ENCODE peak calls at places on chromosome 21, in six cellular contexts. One of them, this sample, is unnamed. For H3K9me3, the result is how much of the 10 kb centered on the place peaks cover.

GRCh38 chr21:34367320-34367935 is 3.6 kb downstream of the KCNE2 start:
- DNase-seq in HCT116: peak
- DNase-seq in GM23248: peak
- DNase-seq in neural progenitor cell: peak
- DNase-seq in hepatocyte: peak
- DNase-seq in MM.1S: peak
- DNase-seq in this sample: peak

GRCh38 chr21:29753216-29753615 is 186.6 kb downstream of the GRIK1 start:
- DNase-seq in HCT116: no peak
- DNase-seq in GM23248: peak
- DNase-seq in neural progenitor cell: no peak
- DNase-seq in hepatocyte: no peak
- DNase-seq in MM.1S: no peak
- DNase-seq in this sample: no peak

GRCh38 chr21:42481169-42481568 is 14.9 kb downstream of the RSPH1 start:
- DNase-seq in HCT116: no peak
- DNase-seq in GM23248: no peak
- DNase-seq in neural progenitor cell: no peak
- DNase-seq in hepatocyte: no peak
- DNase-seq in MM.1S: no peak
- DNase-seq in this sample: no peak

GRCh38 chr21:42348762-42349161 is 2.0 kb downstream of the TFF2 start:
- DNase-seq in HCT116: no peak
- DNase-seq in GM23248: no peak
- DNase-seq in neural progenitor cell: no peak
- DNase-seq in hepatocyte: no peak
- DNase-seq in MM.1S: no peak
- DNase-seq in this sample: no peak

GRCh38 chr21:19011448-19011847 is 607.9 kb upstream of the TMPRSS15 start:
- DNase-seq in HCT116: no peak
- DNase-seq in GM23248: no peak
- DNase-seq in neural progenitor cell: no peak
- DNase-seq in hepatocyte: no peak
- DNase-seq in MM.1S: no peak
- DNase-seq in this sample: no peak

GRCh38 chr21:29025328-29025713 is 853 bp downstream of the USP16 start:
- DNase-seq in HCT116: no peak
- DNase-seq in GM23248: peak
- DNase-seq in neural progenitor cell: peak
- DNase-seq in hepatocyte: peak
- DNase-seq in MM.1S: no peak
- DNase-seq in this sample: peak

GRCh38 chr21:15224346-15225086 is 159.7 kb upstream of the NRIP1 start:
- DNase-seq in HCT116: peak
- DNase-seq in GM23248: peak
- DNase-seq in neural progenitor cell: no peak
- DNase-seq in hepatocyte: no peak
- DNase-seq in MM.1S: no peak
- DNase-seq in this sample: peak

GRCh38 chr21:46622226-46622625 is 13.2 kb upstream of the PRMT2 start:
- DNase-seq in HCT116: no peak
- DNase-seq in GM23248: no peak
- DNase-seq in neural progenitor cell: peak
- DNase-seq in hepatocyte: peak
- DNase-seq in MM.1S: no peak
- DNase-seq in this sample: no peak

GRCh38 chr21:35102488-35103407 is 53.6 kb upstream of the RUNX1 start:
- DNase-seq in HCT116: no peak
- DNase-seq in GM23248: no peak
- DNase-seq in neural progenitor cell: no peak
- DNase-seq in hepatocyte: no peak
- DNase-seq in MM.1S: no peak
- DNase-seq in this sample: no peak

GRCh38 chr21:35201288-35201687 is 152.2 kb upstream of the RUNX1 start:
- DNase-seq in HCT116: no peak
- DNase-seq in GM23248: no peak
- DNase-seq in neural progenitor cell: no peak
- DNase-seq in hepatocyte: no peak
- DNase-seq in MM.1S: no peak
- DNase-seq in this sample: no peak

GRCh38 chr21:41432567-41433460 is 6.8 kb downstream of the MX1 start:
- DNase-seq in HCT116: no peak
- DNase-seq in GM23248: no peak
- DNase-seq in neural progenitor cell: no peak
- DNase-seq in hepatocyte: no peak
- DNase-seq in MM.1S: no peak
- DNase-seq in this sample: no peak

GRCh38 chr21:20882462-20883415 is 115.5 kb upstream of the NCAM2 start:
- DNase-seq in HCT116: peak
- DNase-seq in GM23248: peak
- DNase-seq in neural progenitor cell: peak
- DNase-seq in hepatocyte: peak
- DNase-seq in MM.1S: peak
- DNase-seq in this sample: peak

GRCh38 chr21:42381347-42381984 is 14.4 kb downstream of the TMPRSS3 start:
- DNase-seq in HCT116: peak
- DNase-seq in GM23248: peak
- DNase-seq in neural progenitor cell: peak
- DNase-seq in hepatocyte: peak
- DNase-seq in MM.1S: peak
- DNase-seq in this sample: peak

GRCh38 chr21:17818158-17819113 is 720 bp downstream of the C21orf91 start:
- DNase-seq in HCT116: no peak
- DNase-seq in GM23248: peak
- DNase-seq in neural progenitor cell: peak
- DNase-seq in hepatocyte: peak
- DNase-seq in MM.1S: peak
- DNase-seq in this sample: peak

GRCh38 chr21:35508389-35508888 is 459.3 kb upstream of the RUNX1 start:
- DNase-seq in HCT116: peak
- DNase-seq in GM23248: peak
- DNase-seq in neural progenitor cell: peak
- DNase-seq in hepatocyte: peak
- DNase-seq in MM.1S: no peak
- DNase-seq in this sample: peak

GRCh38 chr21:42763578-42764442 is 110.4 kb downstream of the PDE9A start:
- DNase-seq in HCT116: no peak
- DNase-seq in GM23248: no peak
- DNase-seq in neural progenitor cell: no peak
- DNase-seq in hepatocyte: no peak
- DNase-seq in MM.1S: no peak
- DNase-seq in this sample: peak

GRCh38 chr21:41766883-41767605 is at the start of gene RIPK4:
- DNase-seq in HCT116: peak
- DNase-seq in GM23248: peak
- DNase-seq in neural progenitor cell: peak
- DNase-seq in hepatocyte: peak
- DNase-seq in MM.1S: no peak
- DNase-seq in this sample: peak

GRCh38 chr21:34911360-34911759 is 137.7 kb downstream of the RUNX1 start:
- DNase-seq in HCT116: no peak
- DNase-seq in GM23248: no peak
- DNase-seq in neural progenitor cell: no peak
- DNase-seq in hepatocyte: no peak
- DNase-seq in MM.1S: no peak
- DNase-seq in this sample: no peak

GRCh38 chr21:15749045-15749867 is 19.5 kb downstream of the USP25 start:
- DNase-seq in HCT116: no peak
- DNase-seq in GM23248: no peak
- DNase-seq in neural progenitor cell: no peak
- DNase-seq in hepatocyte: peak
- DNase-seq in MM.1S: no peak
- DNase-seq in this sample: peak

GRCh38 chr21:42535602-42536171 is 22.0 kb downstream of the SLC37A1 start:
- DNase-seq in HCT116: no peak
- DNase-seq in GM23248: no peak
- DNase-seq in neural progenitor cell: no peak
- DNase-seq in hepatocyte: no peak
- DNase-seq in MM.1S: no peak
- DNase-seq in this sample: no peak

GRCh38 chr21:35664683-35665082 is 395.6 kb downstream of the SETD4 start:
- DNase-seq in HCT116: peak
- DNase-seq in GM23248: peak
- DNase-seq in neural progenitor cell: no peak
- DNase-seq in hepatocyte: no peak
- DNase-seq in MM.1S: no peak
- DNase-seq in this sample: peak

GRCh38 chr21:35222021-35222420 is 172.9 kb upstream of the RUNX1 start:
- DNase-seq in HCT116: no peak
- DNase-seq in GM23248: peak
- DNase-seq in neural progenitor cell: no peak
- DNase-seq in hepatocyte: no peak
- DNase-seq in MM.1S: peak
- DNase-seq in this sample: peak

GRCh38 chr21:29481641-29482040 is 182.9 kb downstream of the BACH1 start:
- DNase-seq in HCT116: no peak
- DNase-seq in GM23248: peak
- DNase-seq in neural progenitor cell: no peak
- DNase-seq in hepatocyte: no peak
- DNase-seq in MM.1S: no peak
- DNase-seq in this sample: peak

GRCh38 chr21:41953831-41954653 is at the start of gene C2CD2:
- DNase-seq in HCT116: no peak
- DNase-seq in GM23248: peak
- DNase-seq in neural progenitor cell: peak
- DNase-seq in hepatocyte: peak
- DNase-seq in MM.1S: peak
- DNase-seq in this sample: peak

GRCh38 chr21:16851054-16851453 is 661.8 kb upstream of the CXADR start:
- DNase-seq in HCT116: no peak
- DNase-seq in GM23248: no peak
- DNase-seq in neural progenitor cell: no peak
- DNase-seq in hepatocyte: no peak
- DNase-seq in MM.1S: no peak
- DNase-seq in this sample: no peak

GRCh38 chr21:23111070-23111605 is 2112.9 kb downstream of the NCAM2 start:
- DNase-seq in HCT116: no peak
- DNase-seq in GM23248: no peak
- DNase-seq in neural progenitor cell: no peak
- DNase-seq in hepatocyte: no peak
- DNase-seq in MM.1S: no peak
- DNase-seq in this sample: no peak
- H3K9me3 ChIP-seq in HCT116: under half
- H3K9me3 ChIP-seq in GM23248: under half
- H3K9me3 ChIP-seq in neural progenitor cell: under half
- H3K9me3 ChIP-seq in hepatocyte: under half
- H3K9me3 ChIP-seq in MM.1S: under half
- H3K9me3 ChIP-seq in this sample: under half

DNA sequence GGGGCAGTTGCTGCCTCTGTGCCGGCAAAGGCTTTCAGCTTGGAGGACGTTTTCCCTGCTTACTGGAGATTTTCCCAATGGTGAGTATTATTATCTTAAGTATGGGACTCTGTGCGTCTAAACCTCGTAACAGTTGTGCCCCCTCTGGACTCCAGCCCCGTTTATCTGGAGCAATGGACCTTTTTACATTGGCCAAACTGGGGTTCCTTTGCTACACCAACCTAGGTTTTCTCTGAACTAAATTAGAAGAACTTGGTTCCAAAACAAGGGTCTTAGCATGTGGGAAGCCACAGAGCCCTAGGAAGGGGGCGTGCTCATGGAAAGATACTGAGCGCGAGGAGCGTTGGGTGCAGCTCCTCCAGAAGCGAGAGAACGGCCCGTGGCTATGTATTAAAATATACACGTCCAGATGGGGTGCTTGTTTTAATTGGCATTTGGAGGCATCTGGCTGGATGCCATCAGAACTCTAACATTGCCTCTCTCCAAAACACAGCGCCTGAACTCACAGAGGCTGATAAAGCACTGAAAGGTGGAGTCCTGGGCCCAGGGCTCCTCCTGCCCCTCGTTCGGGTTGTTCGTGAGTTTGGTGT is 28.4 kb downstream of the POFUT2 start:
- DNase-seq in HCT116: no peak
- DNase-seq in GM23248: no peak
- DNase-seq in neural progenitor cell: no peak
- DNase-seq in hepatocyte: no peak
- DNase-seq in MM.1S: no peak
- DNase-seq in this sample: no peak
- TF ChIP-seq EZH2phosphoT487 in HCT116: no peak
- TF ChIP-seq EZH2phosphoT487 in GM23248: no peak
- TF ChIP-seq EZH2phosphoT487 in neural progenitor cell: no peak
- TF ChIP-seq EZH2phosphoT487 in hepatocyte: no peak
- TF ChIP-seq EZH2phosphoT487 in MM.1S: no peak
- TF ChIP-seq EZH2phosphoT487 in this sample: no peak

DNA sequence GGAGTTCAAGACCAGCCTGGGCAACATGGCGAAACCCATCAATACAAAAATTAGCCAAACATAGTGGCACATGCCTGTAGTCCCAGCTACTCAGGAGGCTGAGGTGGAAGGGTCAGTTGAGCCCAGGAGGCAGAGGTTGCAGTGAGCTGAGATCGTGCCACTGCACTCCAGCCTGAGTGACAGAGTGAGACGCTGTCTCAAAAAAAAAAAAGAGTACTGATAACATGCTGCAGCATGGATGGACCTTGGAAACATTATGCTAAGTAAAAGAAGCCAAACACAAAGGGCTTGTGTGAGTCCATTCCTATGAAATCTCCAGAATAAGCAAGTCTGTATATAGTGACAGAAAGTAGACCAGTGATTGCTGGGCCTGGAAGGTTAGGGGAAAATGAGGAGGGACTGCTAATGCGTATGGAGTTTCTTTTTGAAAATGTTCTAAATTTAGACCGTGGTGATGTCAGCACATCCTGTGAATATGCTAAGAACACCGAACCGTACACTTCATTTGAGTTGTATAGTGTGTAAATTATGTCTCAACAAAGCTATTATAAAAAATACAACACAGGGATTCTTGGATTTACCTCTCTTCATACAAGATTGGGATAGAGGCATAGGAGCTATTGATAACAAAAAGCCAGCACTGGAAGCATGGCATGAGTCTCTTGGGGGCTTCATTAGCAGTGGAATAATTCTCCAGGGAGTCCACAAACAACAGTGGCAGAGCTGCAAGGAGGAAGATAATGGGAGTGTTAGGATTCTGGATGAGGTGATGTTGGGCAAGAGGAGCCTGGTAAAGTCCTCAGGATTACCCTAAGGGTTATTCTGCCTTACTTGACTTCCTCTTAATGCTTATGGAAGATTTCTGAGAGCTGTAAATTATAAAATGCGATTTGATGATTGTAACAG is 73.5 kb downstream of the TTC3 start:
- DNase-seq in HCT116: no peak
- DNase-seq in GM23248: no peak
- DNase-seq in neural progenitor cell: no peak
- DNase-seq in hepatocyte: no peak
- DNase-seq in MM.1S: no peak
- DNase-seq in this sample: no peak
- TF ChIP-seq EZH2 in HCT116: no peak
- TF ChIP-seq EZH2 in GM23248: no peak
- TF ChIP-seq EZH2 in neural progenitor cell: no peak
- TF ChIP-seq EZH2 in hepatocyte: no peak
- TF ChIP-seq EZH2 in MM.1S: no peak
- TF ChIP-seq EZH2 in this sample: no peak

DNA sequence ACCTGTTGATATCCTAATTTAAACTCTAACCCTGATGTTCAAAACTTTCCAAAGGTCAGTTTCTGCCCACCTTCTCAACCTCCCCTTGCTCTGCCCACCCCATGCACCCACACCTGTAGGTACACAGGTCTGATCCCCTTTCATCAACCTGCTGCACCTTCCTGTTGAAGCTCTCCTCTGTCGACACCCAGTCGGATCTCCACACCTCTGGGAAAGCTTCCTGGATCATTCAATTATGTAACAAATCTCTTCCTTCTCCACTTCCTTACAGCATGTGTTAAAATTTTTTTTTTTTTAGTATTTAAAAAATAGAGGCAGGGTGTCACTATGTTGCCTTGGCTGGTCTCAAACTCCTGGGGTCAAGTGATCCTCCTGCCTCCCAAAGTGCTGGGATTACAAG is 44.7 kb upstream of the IGSF5 start:
- DNase-seq in HCT116: no peak
- DNase-seq in GM23248: no peak
- DNase-seq in neural progenitor cell: no peak
- DNase-seq in hepatocyte: no peak
- DNase-seq in MM.1S: no peak
- DNase-seq in this sample: no peak
- H3K9me3 ChIP-seq in HCT116: under half
- H3K9me3 ChIP-seq in GM23248: under half
- H3K9me3 ChIP-seq in neural progenitor cell: under half
- H3K9me3 ChIP-seq in hepatocyte: under half
- H3K9me3 ChIP-seq in MM.1S: under half
- H3K9me3 ChIP-seq in this sample: under half

This sample was measured in PC-3.